ENCODE peak calls at places on chromosomes 13 and 19, in four cellular contexts. One of them, this sample, is unnamed.

GRCh38 chr19:3146677-3147100 is 10.9 kb downstream of the GNA15 start:
- DNase-seq in A549: no peak
- DNase-seq in Panc1: peak
- DNase-seq in GM23338: peak
- DNase-seq in this sample: no peak

GRCh38 chr19:10461047-10461949 is 41.0 kb downstream of the PDE4A start:
- DNase-seq in A549: peak
- DNase-seq in Panc1: no peak
- DNase-seq in GM23338: peak
- DNase-seq in this sample: peak

GRCh38 chr13:48492123-48493075 is 40.5 kb downstream of the RCBTB2 start:
- DNase-seq in Panc1: no peak
- DNase-seq in A549: no peak
- DNase-seq in GM23338: no peak
- DNase-seq in this sample: peak

GRCh38 chr19:48746738-48747575 is at the start of gene IZUMO1:
- DNase-seq in GM23338: peak
- DNase-seq in Panc1: peak
- DNase-seq in A549: peak
- DNase-seq in this sample: no peak

GRCh38 chr19:38142176-38143035 is 81.6 kb downstream of the DPF1 start:
- DNase-seq in Panc1: peak
- DNase-seq in GM23338: peak
- DNase-seq in A549: peak
- DNase-seq in this sample: no peak

GRCh38 chr13:80040977-80041310 is 300.0 kb downstream of the SPRY2 start:
- DNase-seq in Panc1: no peak
- DNase-seq in A549: no peak
- DNase-seq in GM23338: no peak
- DNase-seq in this sample: no peak

GRCh38 chr13:23743717-23744116 is 145.5 kb downstream of the MIPEP start:
- DNase-seq in Panc1: no peak
- DNase-seq in GM23338: no peak
- DNase-seq in A549: peak
- DNase-seq in this sample: no peak

GRCh38 chr13:30713133-30713532 is 22.2 kb upstream of the ALOX5AP start:
- DNase-seq in GM23338: no peak
- DNase-seq in Panc1: no peak
- DNase-seq in A549: peak
- DNase-seq in this sample: peak

GRCh38 chr13:33953781-33954180 is 135.8 kb downstream of the RFC3 start:
- DNase-seq in Panc1: no peak
- DNase-seq in GM23338: no peak
- DNase-seq in A549: no peak
- DNase-seq in this sample: no peak

GRCh38 chr13:81021284-81021683 is 680.4 kb upstream of the SPRY2 start:
- DNase-seq in Panc1: no peak
- DNase-seq in GM23338: no peak
- DNase-seq in A549: no peak
- DNase-seq in this sample: no peak

GRCh38 chr13:69331245-69331644 is 776.4 kb upstream of the ATXN8OS start:
- DNase-seq in Panc1: no peak
- DNase-seq in GM23338: no peak
- DNase-seq in A549: no peak
- DNase-seq in this sample: no peak

GRCh38 chr13:19864339-19865309 is 1.2 kb upstream of the ZMYM5 start:
- DNase-seq in A549: peak
- DNase-seq in GM23338: peak
- DNase-seq in Panc1: no peak
- DNase-seq in this sample: no peak

GRCh38 chr13:52173373-52173772 is 14.0 kb upstream of the NEK3 start:
- DNase-seq in Panc1: no peak
- DNase-seq in A549: no peak
- DNase-seq in GM23338: no peak
- DNase-seq in this sample: no peak

GRCh38 chr19:2084993-2085720 is 11.0 kb downstream of the MOB3A start:
- DNase-seq in Panc1: no peak
- DNase-seq in A549: no peak
- DNase-seq in GM23338: no peak
- DNase-seq in this sample: peak

GRCh38 chr13:20247403-20247802 is 15.3 kb upstream of the GJB6 start:
- DNase-seq in Panc1: no peak
- DNase-seq in A549: no peak
- DNase-seq in GM23338: no peak
- DNase-seq in this sample: no peak

GRCh38 chr19:5627395-5627904 is 4.6 kb downstream of the SAFB start:
- DNase-seq in Panc1: no peak
- DNase-seq in GM23338: peak
- DNase-seq in A549: no peak
- DNase-seq in this sample: peak

GRCh38 chr13:90461398-90461797 is 886.1 kb upstream of the MIR17HG start:
- DNase-seq in GM23338: no peak
- DNase-seq in A549: no peak
- DNase-seq in Panc1: no peak
- DNase-seq in this sample: no peak

GRCh38 chr13:98416408-98416807 is 160.5 kb downstream of the STK24 start:
- DNase-seq in Panc1: no peak
- DNase-seq in A549: no peak
- DNase-seq in GM23338: no peak
- DNase-seq in this sample: no peak

GRCh38 chr13:53020764-53021332 is 7.8 kb upstream of the OLFM4 start:
- DNase-seq in Panc1: no peak
- DNase-seq in A549: no peak
- DNase-seq in GM23338: peak
- DNase-seq in this sample: no peak

GRCh38 chr19:34851277-34851804 is 75.4 kb upstream of the ZNF30 start:
- DNase-seq in A549: peak
- DNase-seq in GM23338: peak
- DNase-seq in Panc1: no peak
- DNase-seq in this sample: no peak

GRCh38 chr13:76454991-76455390 is 431.2 kb downstream of the KCTD12 start:
- DNase-seq in Panc1: no peak
- DNase-seq in A549: no peak
- DNase-seq in GM23338: no peak
- DNase-seq in this sample: no peak

GRCh38 chr19:7152568-7152967 is 83.1 kb downstream of the ZNF557 start:
- DNase-seq in Panc1: no peak
- DNase-seq in GM23338: peak
- DNase-seq in A549: peak
- DNase-seq in this sample: no peak

GRCh38 chr19:4550479-4551050 is 8.9 kb downstream of the SEMA6B start:
- DNase-seq in Panc1: no peak
- DNase-seq in A549: no peak
- DNase-seq in GM23338: no peak
- DNase-seq in this sample: no peak

GRCh38 chr13:76861859-76862258 is 24.3 kb downstream of the KCTD12 start:
- DNase-seq in Panc1: no peak
- DNase-seq in GM23338: peak
- DNase-seq in A549: no peak
- DNase-seq in this sample: no peak

GRCh38 chr13:112968910-112969691 is at the start of gene MCF2L:
- DNase-seq in Panc1: no peak
- DNase-seq in A549: peak
- DNase-seq in GM23338: peak
- DNase-seq in this sample: no peak

GRCh38 chr13:80050252-80050651 is 290.7 kb downstream of the SPRY2 start:
- DNase-seq in Panc1: no peak
- DNase-seq in GM23338: no peak
- DNase-seq in A549: no peak
- DNase-seq in this sample: no peak

GRCh38 chr19:38838208-38838985 is 6.8 kb upstream of the ECH1 start:
- DNase-seq in GM23338: no peak
- DNase-seq in Panc1: no peak
- DNase-seq in A549: peak
- DNase-seq in this sample: no peak

GRCh38 chr13:73480784-73481183 is 422.0 kb downstream of the KLF5 start:
- DNase-seq in GM23338: no peak
- DNase-seq in Panc1: no peak
- DNase-seq in A549: no peak
- DNase-seq in this sample: no peak

GRCh38 chr13:37602743-37603381 is 4.3 kb upstream of the POSTN start:
- DNase-seq in Panc1: no peak
- DNase-seq in GM23338: no peak
- DNase-seq in A549: no peak
- DNase-seq in this sample: no peak

GRCh38 chr13:112642061-112642460 is 47.8 kb upstream of the ATP11A start:
- DNase-seq in Panc1: no peak
- DNase-seq in A549: no peak
- DNase-seq in GM23338: no peak
- DNase-seq in this sample: no peak

DNA sequence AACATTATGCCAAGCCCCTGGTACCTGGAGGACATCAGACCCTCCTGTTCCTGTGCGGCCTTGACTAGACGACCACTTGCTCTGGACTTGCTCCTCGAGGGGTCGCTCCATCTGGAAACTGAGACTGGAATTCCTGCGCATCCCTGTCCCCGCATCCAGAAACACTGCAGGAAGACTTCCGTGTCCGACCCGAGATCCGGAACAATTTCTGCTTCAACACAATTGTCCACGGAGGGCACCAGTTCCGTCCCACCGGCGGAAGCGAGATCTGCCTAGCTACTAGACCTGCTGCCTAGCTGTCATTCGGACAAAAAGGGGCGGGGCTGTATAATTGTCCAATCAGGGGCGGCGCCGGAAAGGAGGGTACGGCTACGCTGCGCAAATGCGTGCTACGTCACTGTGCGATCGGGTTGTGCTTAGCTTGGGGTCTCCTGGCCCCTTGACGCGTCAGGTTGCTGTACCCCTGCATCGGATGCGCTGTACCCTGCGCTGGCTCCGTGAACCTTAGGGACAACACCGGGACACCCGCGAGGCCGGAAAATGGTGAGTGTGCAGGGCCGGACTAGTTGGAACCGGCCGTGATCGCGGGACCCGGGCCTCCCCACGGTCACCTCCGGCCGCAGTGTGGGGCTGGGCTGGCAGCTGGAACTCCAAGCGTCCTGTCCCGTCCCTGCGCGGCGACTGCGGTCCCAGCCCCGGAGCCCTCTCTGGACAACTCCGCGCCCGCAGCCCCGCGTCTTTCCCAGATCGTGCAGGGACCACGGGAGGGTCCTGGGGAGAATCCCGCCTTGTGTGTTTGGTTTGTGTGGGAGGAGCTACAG is at the start of the genes ZNF490 and ZNF791:
- DNase-seq in A549: peak
- DNase-seq in GM23338: peak
- DNase-seq in Panc1: peak
- DNase-seq in this sample: peak
- TF ChIP-seq REST in A549: no peak
- TF ChIP-seq REST in GM23338: no peak
- TF ChIP-seq REST in Panc1: no peak
- TF ChIP-seq REST in this sample: peak

GRCh38 chr19:33740811-33741396 is 55.8 kb upstream of the KCTD15 start:
- DNase-seq in Panc1: no peak
- DNase-seq in GM23338: peak
- DNase-seq in A549: peak
- DNase-seq in this sample: peak
- TF ChIP-seq REST in Panc1: peak
- TF ChIP-seq REST in GM23338: peak
- TF ChIP-seq REST in A549: peak
- TF ChIP-seq REST in this sample: peak

GRCh38 chr13:105763851-105764250 is 771.6 kb downstream of the EFNB2 start:
- DNase-seq in A549: no peak
- DNase-seq in GM23338: no peak
- DNase-seq in Panc1: no peak
- DNase-seq in this sample: no peak
- TF ChIP-seq REST in A549: no peak
- TF ChIP-seq REST in GM23338: no peak
- TF ChIP-seq REST in Panc1: no peak
- TF ChIP-seq REST in this sample: no peak

GRCh38 chr19:13493516-13494310 is 12.6 kb downstream of the CACNA1A start:
- DNase-seq in GM23338: no peak
- DNase-seq in A549: no peak
- DNase-seq in Panc1: no peak
- DNase-seq in this sample: no peak
- TF ChIP-seq REST in GM23338: peak
- TF ChIP-seq REST in A549: peak
- TF ChIP-seq REST in Panc1: peak
- TF ChIP-seq REST in this sample: peak

GRCh38 chr19:55117636-55118391 is at the start of gene PPP1R12C:
- DNase-seq in Panc1: peak
- DNase-seq in GM23338: peak
- DNase-seq in A549: peak
- DNase-seq in this sample: peak
- TF ChIP-seq REST in Panc1: no peak
- TF ChIP-seq REST in GM23338: no peak
- TF ChIP-seq REST in A549: peak
- TF ChIP-seq REST in this sample: no peak

GRCh38 chr19:41310031-41310831 is at the start of gene CCDC97:
- DNase-seq in A549: peak
- DNase-seq in GM23338: peak
- DNase-seq in Panc1: no peak
- DNase-seq in this sample: peak

GRCh38 chr19:41307954-41308449 is 2.0 kb upstream of the CCDC97 start:
- DNase-seq in A549: no peak
- DNase-seq in GM23338: no peak
- DNase-seq in Panc1: no peak
- DNase-seq in this sample: no peak

GRCh38 chr19:41309225-41310030 is 544 bp upstream of the CCDC97 start:
- DNase-seq in Panc1: no peak
- DNase-seq in GM23338: no peak
- DNase-seq in A549: no peak
- DNase-seq in this sample: no peak

GRCh38 chr19:41307090-41307875 is 2.7 kb upstream of the CCDC97 start:
- DNase-seq in GM23338: no peak
- DNase-seq in A549: no peak
- DNase-seq in Panc1: no peak
- DNase-seq in this sample: no peak

DNA sequence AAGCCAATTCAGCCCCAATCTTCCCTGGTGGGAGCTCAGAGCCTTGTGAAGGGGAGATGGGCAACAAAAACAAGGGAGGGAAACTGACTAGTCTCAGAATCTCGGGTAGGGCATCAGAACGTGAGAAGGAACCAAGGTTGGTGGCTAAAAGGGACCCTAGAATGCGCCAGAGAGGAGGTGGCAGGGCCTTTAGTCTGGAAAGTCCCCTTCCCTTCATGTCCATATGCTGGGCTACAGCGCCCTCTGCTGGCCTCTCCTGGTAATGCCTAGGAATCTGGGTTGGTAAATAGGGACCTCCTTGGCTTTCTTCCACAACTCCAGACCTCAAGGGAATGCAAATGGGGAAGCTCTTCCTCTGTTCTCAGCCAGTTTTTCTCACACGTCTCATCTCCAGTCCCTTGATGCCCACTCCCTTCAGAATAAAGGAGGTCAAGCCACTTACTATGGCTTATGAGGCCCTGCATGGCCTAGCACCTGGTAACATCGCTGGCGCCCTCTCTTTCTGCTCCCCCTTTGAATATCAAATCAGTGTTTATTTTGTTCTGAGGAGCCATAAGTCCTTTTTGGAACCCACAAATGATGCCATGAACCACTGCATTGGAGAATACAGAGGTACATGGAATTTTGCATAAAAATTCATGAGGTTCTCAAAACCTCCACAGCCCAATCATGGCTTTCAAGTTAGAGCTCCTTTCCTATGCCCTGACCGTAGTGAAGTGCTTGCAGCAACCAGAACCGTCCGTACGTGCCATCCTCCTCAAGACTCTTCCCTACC is 1.3 kb upstream of the CCDC97 start:
- DNase-seq in GM23338: peak
- DNase-seq in A549: peak
- DNase-seq in Panc1: peak
- DNase-seq in this sample: peak
- TF ChIP-seq REST in GM23338: no peak
- TF ChIP-seq REST in A549: no peak
- TF ChIP-seq REST in Panc1: no peak
- TF ChIP-seq REST in this sample: no peak

This sample was measured in HL-60.